ENCODE peak calls at places on chromosomes 16 and 17, in six cellular contexts. One of them, this sample, is unnamed.

GRCh38 chr16:53611151-53611802 is 92.4 kb downstream of the RPGRIP1L start:
- DNase-seq in A549: no peak
- DNase-seq in neural progenitor cell: no peak
- DNase-seq in H9: no peak
- DNase-seq in hepatocyte: no peak
- DNase-seq in neuronal stem cell: no peak
- DNase-seq in this sample: no peak

GRCh38 chr16:760065-760464 is 469 bp upstream of the MSLN start:
- DNase-seq in A549: no peak
- DNase-seq in neural progenitor cell: no peak
- DNase-seq in H9: no peak
- DNase-seq in hepatocyte: no peak
- DNase-seq in neuronal stem cell: no peak
- DNase-seq in this sample: no peak

GRCh38 chr16:35391328-35391727 is 1931.9 kb downstream of the TP53TG3F start:
- DNase-seq in A549: peak; percentile 40
- DNase-seq in neural progenitor cell: peak; percentile 13
- DNase-seq in H9: peak; percentile 30
- DNase-seq in hepatocyte: no peak
- DNase-seq in neuronal stem cell: no peak
- DNase-seq in this sample: peak; percentile 27

GRCh38 chr17:44915727-44916058 is 393 bp upstream of the GFAP start:
- DNase-seq in A549: no peak
- DNase-seq in neural progenitor cell: no peak
- DNase-seq in H9: no peak
- DNase-seq in hepatocyte: no peak
- DNase-seq in neuronal stem cell: no peak
- DNase-seq in this sample: no peak

GRCh38 chr16:56348168-56349085 is 76.9 kb downstream of the AMFR start:
- DNase-seq in A549: no peak
- DNase-seq in neural progenitor cell: no peak
- DNase-seq in H9: no peak
- DNase-seq in hepatocyte: no peak
- DNase-seq in neuronal stem cell: no peak
- DNase-seq in this sample: no peak

GRCh38 chr16:56145369-56145768 is 45.9 kb upstream of the GNAO1 start:
- DNase-seq in A549: no peak
- DNase-seq in neural progenitor cell: no peak
- DNase-seq in H9: peak; percentile 28
- DNase-seq in hepatocyte: peak; percentile 8
- DNase-seq in neuronal stem cell: no peak
- DNase-seq in this sample: no peak

GRCh38 chr16:30724641-30725464 is 23.4 kb upstream of the PHKG2 start:
- DNase-seq in A549: no peak
- DNase-seq in neural progenitor cell: no peak
- DNase-seq in H9: no peak
- DNase-seq in hepatocyte: no peak
- DNase-seq in neuronal stem cell: no peak
- DNase-seq in this sample: no peak

GRCh38 chr16:56362057-56362655 is 63.2 kb downstream of the AMFR start:
- DNase-seq in A549: no peak
- DNase-seq in neural progenitor cell: no peak
- DNase-seq in H9: no peak
- DNase-seq in hepatocyte: no peak
- DNase-seq in neuronal stem cell: no peak
- DNase-seq in this sample: no peak

GRCh38 chr16:69567031-69567680 is 1.4 kb downstream of the NFAT5 start:
- DNase-seq in A549: no peak
- DNase-seq in neural progenitor cell: no peak
- DNase-seq in H9: peak; percentile 39
- DNase-seq in hepatocyte: peak; percentile 57
- DNase-seq in neuronal stem cell: no peak
- DNase-seq in this sample: peak; percentile 65

GRCh38 chr17:61737820-61738219 is 125.5 kb downstream of the BRIP1 start:
- DNase-seq in A549: no peak
- DNase-seq in neural progenitor cell: no peak
- DNase-seq in H9: no peak
- DNase-seq in hepatocyte: no peak
- DNase-seq in neuronal stem cell: no peak
- DNase-seq in this sample: no peak

GRCh38 chr16:86887416-86887815 is 309.1 kb downstream of the FOXL1 start:
- DNase-seq in A549: no peak
- DNase-seq in neural progenitor cell: no peak
- DNase-seq in H9: no peak
- DNase-seq in hepatocyte: no peak
- DNase-seq in neuronal stem cell: no peak
- DNase-seq in this sample: no peak

GRCh38 chr16:88010343-88010970 is 59.2 kb downstream of the BANP start:
- DNase-seq in A549: no peak
- DNase-seq in neural progenitor cell: no peak
- DNase-seq in H9: no peak
- DNase-seq in hepatocyte: no peak
- DNase-seq in neuronal stem cell: no peak
- DNase-seq in this sample: no peak

GRCh38 chr17:82970067-82970466 is 109.3 kb upstream of the METRNL start:
- DNase-seq in A549: no peak
- DNase-seq in neural progenitor cell: no peak
- DNase-seq in H9: peak; percentile 16
- DNase-seq in hepatocyte: no peak
- DNase-seq in neuronal stem cell: no peak
- DNase-seq in this sample: no peak

GRCh38 chr16:11411059-11411550 is 65.8 kb downstream of the RMI2 start:
- DNase-seq in A549: no peak
- DNase-seq in neural progenitor cell: no peak
- DNase-seq in H9: no peak
- DNase-seq in hepatocyte: peak; percentile 50
- DNase-seq in neuronal stem cell: no peak
- DNase-seq in this sample: no peak

GRCh38 chr16:11407047-11407982 is 62.1 kb downstream of the RMI2 start:
- DNase-seq in A549: peak; percentile 86
- DNase-seq in neural progenitor cell: peak; percentile 77
- DNase-seq in H9: peak; percentile 82
- DNase-seq in hepatocyte: peak; percentile 79
- DNase-seq in neuronal stem cell: peak; percentile 60
- DNase-seq in this sample: peak; percentile 72

GRCh38 chr16:11410382-11411058 is 65.3 kb downstream of the RMI2 start:
- DNase-seq in A549: no peak
- DNase-seq in neural progenitor cell: no peak
- DNase-seq in H9: no peak
- DNase-seq in hepatocyte: no peak
- DNase-seq in neuronal stem cell: no peak
- DNase-seq in this sample: no peak

GRCh38 chr16:11408261-11408660 is 63.0 kb downstream of the RMI2 start:
- DNase-seq in A549: no peak
- DNase-seq in neural progenitor cell: no peak
- DNase-seq in H9: no peak
- DNase-seq in hepatocyte: no peak
- DNase-seq in neuronal stem cell: no peak
- DNase-seq in this sample: no peak

DNA sequence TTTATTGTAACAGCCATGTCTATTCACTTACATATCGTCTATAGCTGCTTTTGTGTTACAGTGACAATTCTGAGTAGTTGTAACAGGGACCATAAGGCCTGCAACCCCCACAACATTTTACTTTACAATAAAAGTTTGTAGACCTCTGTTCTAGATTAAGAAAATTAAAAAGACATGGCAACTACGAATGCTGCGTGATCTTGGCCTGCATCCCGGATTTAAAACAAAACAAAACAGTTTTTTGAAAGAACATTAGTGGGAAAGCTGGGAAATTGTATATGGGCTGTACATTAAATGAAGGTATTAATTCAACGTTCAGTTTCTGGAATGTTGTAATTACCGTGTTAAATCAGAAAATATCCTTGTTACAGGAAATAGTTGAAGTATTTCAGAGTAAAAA is 64.1 kb downstream of the RMI2 start:
- DNase-seq in A549: no peak
- DNase-seq in neural progenitor cell: no peak
- DNase-seq in H9: no peak
- DNase-seq in hepatocyte: no peak
- DNase-seq in neuronal stem cell: no peak
- DNase-seq in this sample: no peak
- H3K4me2 ChIP-seq in A549: no peak overlapping the region
- H3K4me2 ChIP-seq in neural progenitor cell: no peak overlapping the region
- H3K4me2 ChIP-seq in H9: no peak overlapping the region
- H3K4me2 ChIP-seq in hepatocyte: peak overlapping the region; percentile 17
- H3K4me2 ChIP-seq in neuronal stem cell: no peak overlapping the region
- H3K4me2 ChIP-seq in this sample: no peak overlapping the region

GRCh38 chr17:336110-337021 is 16.2 kb downstream of the RPH3AL start:
- DNase-seq in A549: no peak
- DNase-seq in neural progenitor cell: peak; percentile 56
- DNase-seq in H9: peak; percentile 34
- DNase-seq in hepatocyte: no peak
- DNase-seq in neuronal stem cell: no peak
- DNase-seq in this sample: no peak

GRCh38 chr17:337022-337420 is 15.6 kb downstream of the RPH3AL start:
- DNase-seq in A549: no peak
- DNase-seq in neural progenitor cell: no peak
- DNase-seq in H9: no peak
- DNase-seq in hepatocyte: no peak
- DNase-seq in neuronal stem cell: no peak
- DNase-seq in this sample: no peak

GRCh38 chr17:338442-339192 is 14.0 kb downstream of the RPH3AL start:
- DNase-seq in A549: no peak
- DNase-seq in neural progenitor cell: no peak
- DNase-seq in H9: peak; percentile 29
- DNase-seq in hepatocyte: peak; percentile 56
- DNase-seq in neuronal stem cell: no peak
- DNase-seq in this sample: no peak

GRCh38 chr17:337866-338265 is 14.7 kb downstream of the RPH3AL start:
- DNase-seq in A549: no peak
- DNase-seq in neural progenitor cell: no peak
- DNase-seq in H9: no peak
- DNase-seq in hepatocyte: no peak
- DNase-seq in neuronal stem cell: no peak
- DNase-seq in this sample: no peak

GRCh38 chr17:337453-337852 is 15.2 kb downstream of the RPH3AL start:
- DNase-seq in A549: no peak
- DNase-seq in neural progenitor cell: no peak
- DNase-seq in H9: peak; percentile 25
- DNase-seq in hepatocyte: no peak
- DNase-seq in neuronal stem cell: no peak
- DNase-seq in this sample: no peak
- H3K27ac ChIP-seq in A549: no peak overlapping the region
- H3K27ac ChIP-seq in neural progenitor cell: no peak overlapping the region
- H3K27ac ChIP-seq in H9: no peak overlapping the region
- H3K27ac ChIP-seq in hepatocyte: no peak overlapping the region
- H3K27ac ChIP-seq in neuronal stem cell: no peak overlapping the region
- H3K27ac ChIP-seq in this sample: no peak overlapping the region

GRCh38 chr17:39674702-39675389 is 6.6 kb downstream of the PNMT start:
- DNase-seq in A549: peak; percentile 23
- DNase-seq in neural progenitor cell: no peak
- DNase-seq in H9: peak; percentile 58
- DNase-seq in hepatocyte: peak; percentile 84
- DNase-seq in neuronal stem cell: no peak
- DNase-seq in this sample: peak; percentile 36

GRCh38 chr17:39677581-39678339 is 9.5 kb downstream of the PNMT start:
- DNase-seq in A549: no peak
- DNase-seq in neural progenitor cell: no peak
- DNase-seq in H9: no peak
- DNase-seq in hepatocyte: no peak
- DNase-seq in neuronal stem cell: no peak
- DNase-seq in this sample: no peak

GRCh38 chr17:39677072-39677471 is 8.8 kb downstream of the PNMT start:
- DNase-seq in A549: no peak
- DNase-seq in neural progenitor cell: no peak
- DNase-seq in H9: no peak
- DNase-seq in hepatocyte: no peak
- DNase-seq in neuronal stem cell: no peak
- DNase-seq in this sample: no peak

GRCh38 chr17:39675390-39676082 is 7.3 kb downstream of the PNMT start:
- DNase-seq in A549: no peak
- DNase-seq in neural progenitor cell: no peak
- DNase-seq in H9: no peak
- DNase-seq in hepatocyte: no peak
- DNase-seq in neuronal stem cell: no peak
- DNase-seq in this sample: no peak

DNA sequence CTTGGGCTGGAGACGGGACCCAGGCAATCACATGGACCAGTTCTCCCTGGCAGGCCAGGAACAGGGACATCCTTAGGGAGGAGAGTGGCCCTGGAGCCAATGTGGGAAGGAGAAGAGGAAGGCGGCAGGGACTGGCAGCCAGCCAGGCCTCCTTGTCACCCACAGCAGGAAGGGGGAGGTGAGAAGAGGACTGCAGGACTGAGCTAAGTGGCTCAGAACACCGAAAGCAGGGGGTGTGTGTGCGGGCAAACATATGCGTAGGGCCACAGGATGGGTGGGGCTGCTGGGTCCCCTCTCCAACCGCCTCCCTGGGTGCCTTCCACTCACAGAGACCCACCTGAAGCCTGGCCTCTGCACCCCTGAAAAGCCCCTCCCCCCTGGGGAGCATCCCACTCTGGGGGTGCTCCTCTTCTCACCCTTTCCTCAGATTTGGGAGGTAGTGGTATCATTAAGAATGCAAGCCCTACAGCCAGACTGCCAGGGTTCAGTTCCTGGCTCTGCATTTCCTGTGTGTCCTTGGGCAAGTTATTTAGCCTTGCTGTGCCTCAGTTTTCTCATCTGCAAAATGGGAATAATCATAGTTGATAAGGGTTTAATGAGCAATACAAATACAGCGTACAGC is 8.1 kb downstream of the PNMT start:
- DNase-seq in A549: peak; percentile 51
- DNase-seq in neural progenitor cell: no peak
- DNase-seq in H9: no peak
- DNase-seq in hepatocyte: no peak
- DNase-seq in neuronal stem cell: no peak
- DNase-seq in this sample: no peak
- H3K4me2 ChIP-seq in A549: no peak overlapping the region
- H3K4me2 ChIP-seq in neural progenitor cell: no peak overlapping the region
- H3K4me2 ChIP-seq in H9: no peak overlapping the region
- H3K4me2 ChIP-seq in hepatocyte: no peak overlapping the region
- H3K4me2 ChIP-seq in neuronal stem cell: no peak overlapping the region
- H3K4me2 ChIP-seq in this sample: no peak overlapping the region

DNA sequence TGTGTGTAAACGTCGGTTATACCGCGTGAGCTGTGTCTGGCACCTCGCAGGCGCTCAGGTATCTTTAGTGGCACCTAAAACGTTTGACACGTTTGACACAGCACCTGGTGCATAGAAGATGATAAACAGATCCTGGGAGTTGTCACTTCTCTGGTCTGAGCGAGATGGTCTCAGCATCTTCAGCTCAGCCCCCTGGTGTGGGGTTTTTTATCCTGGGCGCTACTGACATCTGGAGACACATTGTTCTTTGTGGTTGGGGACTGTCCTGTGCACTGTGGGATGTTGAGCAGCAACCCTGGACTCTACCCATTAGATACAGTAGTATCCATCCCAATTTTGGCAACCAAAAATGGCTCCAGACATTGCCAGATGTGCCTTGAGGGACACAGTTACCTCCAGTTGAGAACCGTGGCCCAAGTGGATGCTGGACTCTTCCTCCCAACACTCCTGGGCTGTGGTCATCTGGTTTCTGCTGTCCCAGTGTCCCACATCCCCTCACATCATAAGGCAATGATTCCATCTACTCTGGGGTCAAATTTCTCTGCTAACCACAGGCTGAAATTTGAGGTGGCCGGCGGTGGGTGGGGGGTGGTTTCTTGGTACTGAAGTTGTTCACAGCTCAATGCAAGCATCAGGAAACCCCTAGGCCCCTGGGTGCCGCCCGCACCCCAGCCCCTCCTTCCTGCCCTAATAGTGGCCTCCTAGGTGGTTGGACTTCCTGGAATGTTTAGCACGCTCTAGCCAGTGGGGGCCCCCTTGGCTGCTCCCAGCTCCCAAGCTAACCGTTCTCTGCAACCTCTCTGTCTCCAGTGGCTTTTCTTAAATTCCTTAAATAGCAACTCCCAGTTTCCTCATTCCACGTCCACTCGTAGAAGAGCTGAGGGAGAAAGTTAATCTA is 124.7 kb downstream of the ABCC1 start:
- DNase-seq in A549: peak; percentile 75
- DNase-seq in neural progenitor cell: peak; percentile 62
- DNase-seq in H9: peak; percentile 61
- DNase-seq in hepatocyte: peak; percentile 59
- DNase-seq in neuronal stem cell: peak; percentile 18
- DNase-seq in this sample: no peak
- H3K27ac ChIP-seq in A549: peak overlapping the region; percentile 67
- H3K27ac ChIP-seq in neural progenitor cell: no peak overlapping the region
- H3K27ac ChIP-seq in H9: no peak overlapping the region
- H3K27ac ChIP-seq in hepatocyte: peak overlapping the region; percentile 18
- H3K27ac ChIP-seq in neuronal stem cell: peak overlapping the region; percentile 3
- H3K27ac ChIP-seq in this sample: no peak overlapping the region